ENCODE peak calls at places on chromosomes 3 and 15, in four cellular contexts. H is Peyer's patch; Q is neural progenitor cell; S is CD4-positive, CD25-positive, alpha-beta regulatory T cell. I is an unnamed sample.

GRCh38 chr3:119211803-119212202 is 28.9 kb downstream of the B4GALT4 start:
- DNase-seq in H (no peak), Q (no peak), S (no peak), I (no peak)

GRCh38 chr15:39682366-39682765 is 100.3 kb downstream of the FSIP1 start:
- DNase-seq in H (no peak), Q (peak; percentile 35), S (no peak), I (no peak)

GRCh38 chr3:43765417-43766030 is 74.8 kb downstream of the ABHD5 start:
- DNase-seq in H (no peak), Q (no peak), S (no peak), I (no peak)

GRCh38 chr15:51088585-51088984 is 6.1 kb downstream of the TNFAIP8L3 start:
- DNase-seq in H (no peak), Q (no peak), S (no peak), I (no peak)

GRCh38 chr3:104521606-104522336 is 844.9 kb upstream of the ALCAM start:
- DNase-seq in H (peak; percentile 84), Q (no peak), S (no peak), I (no peak)

GRCh38 chr15:27017168-27017809 is 46.3 kb downstream of the GABRG3 start:
- DNase-seq in H (no peak), Q (peak; percentile 84), S (no peak), I (peak; percentile 33)

GRCh38 chr3:126268866-126269265 is 88.3 kb downstream of the KLF15 start:
- DNase-seq in H (peak; percentile 32), Q (no peak), S (no peak), I (no peak)

GRCh38 chr3:23740517-23741402 is 65.0 kb upstream of the UBE2E1 start:
- DNase-seq in H (no peak), Q (no peak), S (no peak), I (peak; percentile 43)

GRCh38 chr3:14336414-14337285 is 65.8 kb upstream of the SLC6A6 start:
- DNase-seq in H (peak; percentile 55), Q (no peak), S (no peak), I (no peak)

GRCh38 chr15:78944202-78944625 is 632 bp downstream of the CTSH start:
- DNase-seq in H (peak; percentile 69), Q (no peak), S (no peak), I (no peak)

GRCh38 chr15:85559530-85559929 is 179.1 kb downstream of the AKAP13 start:
- DNase-seq in H (no peak), Q (no peak), S (no peak), I (no peak)

GRCh38 chr3:121482651-121483050 is 63.1 kb downstream of the POLQ start:
- DNase-seq in H (no peak), Q (no peak), S (no peak), I (no peak)

GRCh38 chr15:63500265-63501250 is 3.8 kb upstream of the USP3 start:
- DNase-seq in H (no peak), Q (no peak), S (no peak), I (no peak)

GRCh38 chr3:160127308-160127707 is 97.9 kb upstream of the C3orf80 start:
- DNase-seq in H (no peak), Q (no peak), S (no peak), I (no peak)

GRCh38 chr3:183371672-183371968 is 56.8 kb downstream of the MCF2L2 start:
- DNase-seq in H (peak; percentile 48), Q (no peak), S (no peak), I (no peak)

GRCh38 chr3:12476238-12476897 is 7.9 kb upstream of the TSEN2 start:
- DNase-seq in H (no peak), Q (no peak), S (no peak), I (no peak)

GRCh38 chr3:42090973-42091731 is at the start of gene TRAK1:
- DNase-seq in H (no peak), Q (no peak), S (no peak), I (peak; percentile 38)

GRCh38 chr3:95189348-95189747 is 1126.5 kb downstream of the NSUN3 start:
- DNase-seq in H (no peak), Q (no peak), S (no peak), I (no peak)

GRCh38 chr15:61474796-61475195 is 245.7 kb upstream of the RORA start:
- DNase-seq in H (no peak), Q (no peak), S (no peak), I (no peak)

GRCh38 chr3:125589743-125590142 is 5.6 kb downstream of the OSBPL11 start:
- DNase-seq in H (no peak), Q (no peak), S (no peak), I (no peak)

DNA sequence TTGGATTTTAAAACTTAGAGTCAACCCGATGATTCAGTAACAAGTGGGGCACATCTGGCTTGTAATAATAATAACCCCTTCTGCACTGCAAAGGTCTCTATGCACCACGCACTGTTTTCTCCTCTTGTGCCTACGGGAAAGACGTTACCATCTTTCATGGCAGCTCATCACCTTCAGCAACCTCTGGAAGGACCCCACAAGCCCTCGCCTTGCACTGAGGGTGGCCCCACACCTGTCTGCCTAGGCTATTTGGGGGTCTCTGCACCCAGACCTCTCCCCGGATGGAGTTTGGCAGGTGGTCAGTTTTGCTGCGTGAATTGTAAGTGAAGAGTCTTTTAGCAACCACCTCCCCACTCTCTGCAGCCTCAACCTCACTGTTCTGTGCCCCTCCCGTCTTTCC is 138.6 kb upstream of the MEF2A start:
- DNase-seq in H (peak; percentile 10), Q (no peak), S (no peak), I (no peak)
- H3K4me1 ChIP-seq in H (peaks cover 6% of the 10 kb centered on the region), Q (no peaks in the 10 kb centered on the region), S (peaks cover 28% of the 10 kb centered on the region), I (no peaks in the 10 kb centered on the region)

DNA sequence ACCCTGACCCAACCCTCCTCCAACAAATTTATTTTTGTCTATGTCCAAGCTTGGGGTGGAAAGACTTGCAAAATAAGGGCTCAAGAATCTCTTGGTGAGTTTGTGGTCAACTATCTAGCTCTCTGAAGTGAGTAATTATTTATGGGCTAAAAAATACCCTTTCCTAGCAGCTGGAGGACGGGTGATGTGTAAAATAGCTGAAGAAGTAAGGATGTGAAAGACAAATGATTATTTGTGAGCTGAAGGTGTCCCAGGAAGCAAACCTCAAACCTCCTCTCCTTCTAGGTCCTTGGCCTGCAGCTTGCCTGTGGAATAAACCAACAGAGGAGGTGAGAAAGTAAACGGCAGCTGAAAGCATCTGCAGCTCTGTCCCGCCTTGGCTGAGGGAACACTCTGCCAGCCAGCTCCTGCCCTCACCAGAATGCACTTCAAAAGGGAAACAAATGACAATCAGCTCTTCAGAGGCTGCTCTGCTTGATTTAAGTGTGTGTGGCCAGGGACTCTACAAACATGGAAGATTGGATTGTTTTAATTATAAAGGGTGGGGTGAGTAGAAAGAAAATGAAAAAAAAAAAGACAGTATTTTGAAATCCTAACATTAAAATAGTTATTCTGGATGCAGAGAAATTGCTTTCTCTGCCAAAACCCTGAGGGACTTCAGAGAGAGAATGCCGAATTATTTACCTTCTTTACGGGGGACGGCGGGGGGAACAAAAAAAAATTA is 60.3 kb downstream of the TM4SF4 start:
- DNase-seq in H (no peak), Q (no peak), S (no peak), I (no peak)
- H3K4me1 ChIP-seq in H (peaks cover 9% of the 10 kb centered on the region), Q (peaks cover 28% of the 10 kb centered on the region), S (no peaks in the 10 kb centered on the region), I (peaks cover 14% of the 10 kb centered on the region)

GRCh38 chr15:67180035-67180434 is 74.4 kb downstream of the AAGAB start:
- DNase-seq in H (no peak), Q (no peak), S (no peak), I (no peak)

GRCh38 chr15:67178569-67179210 is 75.8 kb downstream of the AAGAB start:
- DNase-seq in H (no peak), Q (no peak), S (no peak), I (no peak)

GRCh38 chr15:67180514-67181191 is 73.8 kb downstream of the AAGAB start:
- DNase-seq in H (no peak), Q (peak; percentile 30), S (no peak), I (no peak)

GRCh38 chr15:67181221-67181639 is 73.2 kb downstream of the AAGAB start:
- DNase-seq in H (no peak), Q (no peak), S (no peak), I (no peak)

GRCh38 chr15:67179411-67179995 is 75.0 kb downstream of the AAGAB start:
- DNase-seq in H (no peak), Q (no peak), S (no peak), I (no peak)
- H3K4me1 ChIP-seq in H (peaks cover 37% of the 10 kb centered on the region), Q (peaks cover 14% of the 10 kb centered on the region), S (peaks cover 14% of the 10 kb centered on the region), I (peaks cover 8% of the 10 kb centered on the region)

GRCh38 chr3:53166781-53167291 is 5.8 kb downstream of the PRKCD start:
- DNase-seq in H (peak; percentile 68), Q (no peak), S (no peak), I (peak; percentile 75)

GRCh38 chr3:53166206-53166605 is 5.2 kb downstream of the PRKCD start:
- DNase-seq in H (no peak), Q (no peak), S (no peak), I (no peak)

GRCh38 chr3:53169045-53169831 is 8.2 kb downstream of the PRKCD start:
- DNase-seq in H (no peak), Q (peak; percentile 71), S (no peak), I (peak; percentile 62)

GRCh38 chr3:53168175-53168923 is 7.3 kb downstream of the PRKCD start:
- DNase-seq in H (no peak), Q (peak; percentile 36), S (no peak), I (no peak)

GRCh38 chr3:53167418-53168174 is 6.6 kb downstream of the PRKCD start:
- DNase-seq in H (no peak), Q (peak; percentile 46), S (no peak), I (no peak)
- H3K4me1 ChIP-seq in H (peaks cover 94% of the 10 kb centered on the region), Q (peaks cover 36% of the 10 kb centered on the region), S (peaks cover 33% of the 10 kb centered on the region), I (peaks cover 50% of the 10 kb centered on the region)

GRCh38 chr15:98859149-98859548 is 148.4 kb downstream of the PGPEP1L start:
- DNase-seq in H (no peak), Q (no peak), S (no peak), I (no peak)

GRCh38 chr15:98860647-98861041 is 146.9 kb downstream of the PGPEP1L start:
- DNase-seq in H (no peak), Q (no peak), S (peak; percentile 35), I (no peak)

GRCh38 chr15:98858610-98859023 is 149.0 kb downstream of the PGPEP1L start:
- DNase-seq in H (no peak), Q (no peak), S (no peak), I (no peak)

GRCh38 chr15:98863983-98864382 is 143.6 kb downstream of the PGPEP1L start:
- DNase-seq in H (no peak), Q (no peak), S (no peak), I (no peak)

DNA sequence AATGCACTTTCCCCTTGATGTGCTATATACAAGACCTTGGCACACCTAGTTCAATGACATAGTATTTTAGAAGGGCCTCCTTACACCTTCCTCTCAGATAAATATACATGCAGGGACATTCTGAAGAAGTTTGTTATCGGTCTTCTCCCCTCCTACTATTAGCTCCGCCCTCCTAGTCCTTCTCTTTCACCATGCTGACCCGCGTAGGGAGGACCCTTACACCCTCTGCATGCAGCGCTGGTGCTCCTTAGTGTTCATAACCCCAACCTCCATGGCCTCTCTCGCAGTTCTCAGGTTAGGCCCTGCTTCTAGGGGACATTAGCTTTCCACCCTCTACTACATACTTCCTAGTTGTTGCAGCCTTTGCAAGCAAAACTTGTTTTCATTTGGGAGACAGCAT is 146.4 kb downstream of the PGPEP1L start:
- DNase-seq in H (no peak), Q (no peak), S (no peak), I (no peak)
- H3K4me1 ChIP-seq in H (peaks cover 5% of the 10 kb centered on the region), Q (peaks cover 28% of the 10 kb centered on the region), S (peaks cover 25% of the 10 kb centered on the region), I (peaks cover 34% of the 10 kb centered on the region)